ENCODE peak calls at places on chromosomes 6 and 20, in eight cellular contexts. X is cortex of kidney; N is T-helper 1 cell; A is EL; V is activated CD4-positive, alpha-beta T cell treated with anti-CD3 and anti-CD28 coated beads for 24 hours; D is body of pancreas; U is GM06990; I is aorta. M is an unnamed sample.

GRCh38 chr6:42616716-42617115 is 52.9 kb downstream of the UBR2 start:
- DNase-seq in X (no peak), N (no peak), A (no peak), V (no peak), D (no peak), U (no peak), I (no peak), M (no peak)

GRCh38 chr6:24673625-24674024 is 6.7 kb downstream of the ACOT13 start:
- DNase-seq in X (no peak), N (no peak), A (no peak), V (no peak), D (no peak), U (no peak), I (no peak), M (no peak)

GRCh38 chr6:41651246-41651961 is 13.1 kb downstream of the MDFI start:
- DNase-seq in X (no peak), N (no peak), A (no peak), V (no peak), D (no peak), U (no peak), I (peak), M (no peak)

GRCh38 chr6:138527376-138528092 is 28.2 kb upstream of the NHSL1 start:
- DNase-seq in X (no peak), N (no peak), A (no peak), V (no peak), D (no peak), U (no peak), I (no peak), M (no peak)

GRCh38 chr6:22821664-22822320 is 252.4 kb downstream of the HDGFL1 start:
- DNase-seq in X (no peak), N (no peak), A (peak), V (no peak), D (no peak), U (no peak), I (no peak), M (peak)

GRCh38 chr20:39563406-39563805 is 601.3 kb downstream of the DHX35 start:
- DNase-seq in X (no peak), N (no peak), A (no peak), V (no peak), D (no peak), U (peak), I (no peak), M (no peak)

GRCh38 chr20:46708172-46708860 is 1.1 kb upstream of the SLC2A10 start:
- DNase-seq in X (no peak), N (no peak), A (no peak), V (no peak), D (peak), U (no peak), I (no peak), M (no peak)

GRCh38 chr6:22829070-22829469 is 259.7 kb downstream of the HDGFL1 start:
- DNase-seq in X (no peak), N (no peak), A (no peak), V (no peak), D (no peak), U (no peak), I (no peak), M (no peak)

GRCh38 chr20:21208999-21209398 is 83.1 kb downstream of the KIZ start:
- DNase-seq in X (no peak), N (no peak), A (no peak), V (no peak), D (no peak), U (no peak), I (no peak), M (no peak)

GRCh38 chr6:149895702-149896310 is 2.1 kb downstream of the RAET1E start:
- DNase-seq in X (no peak), N (no peak), A (peak), V (no peak), D (peak), U (no peak), I (peak), M (peak)

GRCh38 chr6:22921831-22922230 is 352.5 kb downstream of the HDGFL1 start:
- DNase-seq in X (no peak), N (no peak), A (no peak), V (no peak), D (no peak), U (no peak), I (no peak), M (no peak)

GRCh38 chr20:10521068-10521834 is 86.1 kb downstream of the SLX4IP start:
- DNase-seq in X (no peak), N (no peak), A (peak), V (no peak), D (no peak), U (no peak), I (no peak), M (peak)

GRCh38 chr6:121522265-121522664 is 86.8 kb downstream of the GJA1 start:
- DNase-seq in X (no peak), N (no peak), A (peak), V (no peak), D (no peak), U (no peak), I (no peak), M (peak)

GRCh38 chr6:54778731-54779130 is 67.8 kb upstream of the FAM83B start:
- DNase-seq in X (no peak), N (no peak), A (no peak), V (no peak), D (no peak), U (no peak), I (no peak), M (no peak)

GRCh38 chr6:28988536-28989415 is 16.3 kb downstream of the ZNF311 start:
- DNase-seq in X (no peak), N (peak), A (peak), V (peak), D (peak), U (peak), I (peak), M (no peak)

GRCh38 chr6:114100421-114100820 is 129.5 kb upstream of the HDAC2 start:
- DNase-seq in X (no peak), N (no peak), A (peak), V (no peak), D (no peak), U (no peak), I (no peak), M (no peak)

GRCh38 chr6:43286995-43287716 is 10.9 kb upstream of the SLC22A7 start:
- DNase-seq in X (no peak), N (no peak), A (no peak), V (no peak), D (no peak), U (no peak), I (no peak), M (no peak)

GRCh38 chr20:11350126-11351005 is 567.3 kb upstream of the BTBD3 start:
- DNase-seq in X (no peak), N (no peak), A (peak), V (no peak), D (no peak), U (no peak), I (no peak), M (peak)

GRCh38 chr20:47113362-47114118 is 218.9 kb downstream of the EYA2 start:
- DNase-seq in X (no peak), N (no peak), A (peak), V (no peak), D (no peak), U (no peak), I (no peak), M (no peak)

GRCh38 chr6:144857086-144857485 is 572.0 kb downstream of the UTRN start:
- DNase-seq in X (no peak), N (no peak), A (no peak), V (no peak), D (no peak), U (no peak), I (no peak), M (no peak)

GRCh38 chr6:41503841-41504525 is 42.2 kb upstream of the FOXP4 start:
- DNase-seq in X (no peak), N (no peak), A (peak), V (no peak), D (peak), U (no peak), I (peak), M (no peak)

GRCh38 chr6:78947962-78948361 is 80.6 kb downstream of the IRAK1BP1 start:
- DNase-seq in X (no peak), N (no peak), A (peak), V (no peak), D (no peak), U (no peak), I (no peak), M (peak)

GRCh38 chr6:150373260-150373701 is 4.5 kb downstream of the IYD start:
- DNase-seq in X (no peak), N (no peak), A (no peak), V (no peak), D (no peak), U (no peak), I (peak), M (peak)

GRCh38 chr20:45394221-45395113 is 13.6 kb upstream of the DBNDD2 start:
- DNase-seq in X (no peak), N (no peak), A (no peak), V (no peak), D (no peak), U (no peak), I (no peak), M (no peak)

GRCh38 chr6:159617444-159617843 is 75.6 kb downstream of the SOD2 start:
- DNase-seq in X (no peak), N (no peak), A (no peak), V (no peak), D (no peak), U (no peak), I (no peak), M (no peak)

GRCh38 chr6:41286544-41287346 is at the start of gene TREM1:
- DNase-seq in X (no peak), N (no peak), A (peak), V (no peak), D (peak), U (no peak), I (peak), M (peak)

GRCh38 chr6:17957488-17957887 is 29.9 kb downstream of the KIF13A start:
- DNase-seq in X (no peak), N (no peak), A (no peak), V (no peak), D (no peak), U (no peak), I (no peak), M (no peak)

GRCh38 chr20:6007094-6007528 is 46.7 kb downstream of the LRRN4 start:
- DNase-seq in X (no peak), N (no peak), A (peak), V (no peak), D (no peak), U (no peak), I (no peak), M (no peak)

GRCh38 chr6:136582702-136583471 is 32.7 kb upstream of the MAP7 start:
- DNase-seq in X (no peak), N (no peak), A (peak), V (no peak), D (no peak), U (no peak), I (no peak), M (peak)

GRCh38 chr6:96812077-96812703 is 25.1 kb downstream of the GPR63 start:
- DNase-seq in X (no peak), N (no peak), A (no peak), V (no peak), D (no peak), U (no peak), I (no peak), M (no peak)

M was measured in GM04504.